ENCODE peak calls at places on chromosomes 2 and 18, in five cellular contexts. S is A549, Y is HepG2, A is GM12878, D is K562. G is an unnamed sample.

GRCh38 chr2:241577413-241578122 is 19.0 kb downstream of the BOK start:
- DNase-seq in S (no peak), Y (no peak), A (no peak), D (no peak), G (no peak)

GRCh38 chr2:173962036-173962435 is 3.1 kb downstream of the SP3 start:
- DNase-seq in S (peak), Y (no peak), A (no peak), D (no peak), G (no peak)

GRCh38 chr2:56288863-56289580 is 105.2 kb downstream of the CCDC85A start:
- DNase-seq in S (no peak), Y (no peak), A (no peak), D (no peak), G (peak)

GRCh38 chr2:160225722-160226121 is 25.6 kb upstream of the ITGB6 start:
- DNase-seq in S (no peak), Y (no peak), A (no peak), D (no peak), G (no peak)

GRCh38 chr2:41457026-41457425 is 590.8 kb upstream of the PKDCC start:
- DNase-seq in S (no peak), Y (no peak), A (no peak), D (no peak), G (no peak)

GRCh38 chr18:47996091-47996541 is 65.7 kb upstream of the SMAD2 start:
- DNase-seq in S (no peak), Y (no peak), A (no peak), D (no peak), G (no peak)

GRCh38 chr18:48875942-48876511 is 74.7 kb downstream of the SMAD7 start:
- DNase-seq in S (peak), Y (peak), A (no peak), D (no peak), G (peak)

GRCh38 chr2:545711-546650 is 131.2 kb downstream of the TMEM18 start:
- DNase-seq in S (no peak), Y (no peak), A (no peak), D (no peak), G (no peak)

GRCh38 chr2:10780491-10780820 is 32.1 kb downstream of the PDIA6 start:
- DNase-seq in S (no peak), Y (no peak), A (no peak), D (no peak), G (no peak)

GRCh38 chr2:228507870-228508269 is 326.4 kb upstream of the SPHKAP start:
- DNase-seq in S (no peak), Y (no peak), A (no peak), D (no peak), G (peak)

GRCh38 chr2:158600155-158600802 is 143.5 kb downstream of the PKP4 start:
- DNase-seq in S (peak), Y (no peak), A (no peak), D (no peak), G (no peak)

GRCh38 chr2:9665903-9666302 is 35.1 kb upstream of the YWHAQ start:
- DNase-seq in S (peak), Y (no peak), A (no peak), D (no peak), G (no peak)

GRCh38 chr2:232447638-232448472 is 8.1 kb upstream of the ALPI start:
- DNase-seq in S (no peak), Y (no peak), A (no peak), D (no peak), G (no peak)

GRCh38 chr2:77370505-77370904 is 151.7 kb downstream of the LRRTM4 start:
- DNase-seq in S (no peak), Y (no peak), A (no peak), D (no peak), G (no peak)

GRCh38 chr2:32918774-32919173 is 28.0 kb upstream of the LTBP1 start:
- DNase-seq in S (no peak), Y (no peak), A (no peak), D (no peak), G (no peak)

GRCh38 chr2:32926708-32927084 is 20.1 kb upstream of the LTBP1 start:
- DNase-seq in S (peak), Y (no peak), A (no peak), D (no peak), G (peak)

GRCh38 chr18:55324166-55324565 is 263.8 kb downstream of the TCF4 start:
- DNase-seq in S (no peak), Y (no peak), A (no peak), D (no peak), G (no peak)

GRCh38 chr2:19505199-19506136 is 147.0 kb upstream of the OSR1 start:
- DNase-seq in S (no peak), Y (peak), A (no peak), D (no peak), G (no peak)

GRCh38 chr2:70956141-70956540 is 20.4 kb downstream of the ATP6V1B1 start:
- DNase-seq in S (no peak), Y (no peak), A (no peak), D (no peak), G (no peak)

GRCh38 chr2:37982147-37982582 is 57.1 kb downstream of the RMDN2 start:
- DNase-seq in S (peak), Y (peak), A (peak), D (peak), G (peak)

GRCh38 chr2:111119847-111120252 is 864 bp upstream of the BCL2L11 start:
- DNase-seq in S (no peak), Y (no peak), A (no peak), D (no peak), G (no peak)

GRCh38 chr2:174024524-174025270 is 59.5 kb upstream of the SP3 start:
- DNase-seq in S (no peak), Y (no peak), A (no peak), D (no peak), G (peak)

GRCh38 chr2:235638541-235639192 is 144.8 kb downstream of the AGAP1 start:
- DNase-seq in S (no peak), Y (no peak), A (no peak), D (no peak), G (peak)

GRCh38 chr18:78996741-78997490 is 17.3 kb downstream of the SALL3 start:
- DNase-seq in S (no peak), Y (no peak), A (no peak), D (no peak), G (no peak)

GRCh38 chr2:9179572-9180201 is 26.9 kb upstream of the ASAP2 start:
- DNase-seq in S (peak), Y (peak), A (no peak), D (no peak), G (no peak)

GRCh38 chr18:26978812-26979341 is 113.4 kb upstream of the AQP4 start:
- DNase-seq in S (no peak), Y (no peak), A (peak), D (no peak), G (no peak)

GRCh38 chr18:362914-363295 is 95.1 kb upstream of the THOC1 start:
- DNase-seq in S (no peak), Y (peak), A (no peak), D (no peak), G (no peak)

GRCh38 chr18:23838801-23839366 is 149.6 kb downstream of the LAMA3 start:
- DNase-seq in S (no peak), Y (no peak), A (no peak), D (no peak), G (no peak)

DNA sequence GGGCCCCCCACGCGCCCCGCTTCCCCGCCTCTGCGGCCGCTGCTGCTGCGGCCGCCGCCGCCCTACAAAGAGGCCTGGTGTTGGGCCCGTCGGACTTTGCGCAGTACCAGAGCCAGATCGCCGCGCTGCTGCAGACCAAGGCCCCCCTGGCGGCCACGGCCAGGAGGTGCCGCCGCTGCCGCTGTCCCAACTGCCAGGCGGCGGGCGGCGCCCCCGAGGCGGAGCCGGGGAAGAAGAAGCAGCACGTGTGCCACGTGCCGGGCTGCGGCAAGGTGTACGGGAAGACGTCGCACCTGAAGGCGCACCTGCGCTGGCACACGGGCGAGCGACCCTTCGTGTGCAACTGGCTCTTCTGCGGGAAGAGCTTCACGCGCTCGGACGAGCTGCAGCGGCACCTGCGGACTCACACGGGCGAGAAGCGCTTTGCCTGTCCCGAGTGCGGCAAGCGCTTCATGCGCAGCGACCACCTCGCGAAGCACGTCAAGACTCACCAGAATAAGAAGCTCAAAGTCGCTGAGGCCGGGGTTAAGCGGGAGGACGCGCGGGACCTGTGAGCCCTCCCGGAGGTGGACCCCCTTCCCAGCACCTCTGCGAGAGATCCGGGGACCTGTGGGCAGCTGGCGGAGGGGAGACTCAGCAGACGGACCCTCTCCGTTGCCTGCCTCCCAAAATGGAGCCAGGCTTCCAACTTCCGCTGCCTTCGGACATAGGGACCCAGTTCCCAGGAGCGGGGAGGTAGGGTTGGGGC is 1.9 kb downstream of the SP5 start:
- DNase-seq in S (peak), Y (peak), A (no peak), D (no peak), G (peak)
- TF ChIP-seq JUNB in S (no peak), Y (peak), A (no peak), D (no peak), G (no peak)

GRCh38 chr2:108396845-108397244 is 19.1 kb downstream of the SULT1C4 start:
- DNase-seq in S (peak), Y (peak), A (no peak), D (no peak), G (peak)
- TF ChIP-seq CTCF in S (no peak), Y (peak), A (peak), D (peak), G (peak)

GRCh38 chr2:80238692-80239469 is 65.7 kb downstream of the LRRTM1 start:
- DNase-seq in S (peak), Y (peak), A (no peak), D (peak), G (peak)
- TF ChIP-seq JUNB in S (no peak), Y (no peak), A (no peak), D (no peak), G (no peak)

GRCh38 chr2:195533771-195534642 is 123.0 kb upstream of the SLC39A10 start:
- DNase-seq in S (peak), Y (no peak), A (no peak), D (no peak), G (peak)
- TF ChIP-seq CTCF in S (peak), Y (no peak), A (peak), D (peak), G (peak)

GRCh38 chr2:3605013-3605961 is 10.4 kb downstream of the COLEC11 start:
- DNase-seq in S (peak), Y (peak), A (no peak), D (peak), G (peak)
- TF ChIP-seq JUNB in S (no peak), Y (no peak), A (no peak), D (no peak), G (no peak)